ENCODE peak calls at places on chromosomes 16 and 17, in nine cellular contexts. A, C, Z, D, T, W, F, X and B are unnamed samples.

GRCh38 chr16:48542020-48542473 is 67.9 kb downstream of the N4BP1 start:
- DNase-seq in A (peak; percentile 87), C (peak; percentile 72), Z (no peak), D (no peak), T (peak; percentile 75), W (peak; percentile 64), F (peak; percentile 30), X (no peak), B (no peak)

GRCh38 chr16:4801051-4801961 is 1.1 kb downstream of the ROGDI start:
- DNase-seq in A (no peak), C (no peak), Z (no peak), D (no peak), T (no peak), W (no peak), F (peak; percentile 26), X (no peak), B (no peak)

GRCh38 chr16:67482260-67482924 is 955 bp downstream of the AGRP start:
- DNase-seq in A (no peak), C (no peak), Z (no peak), D (no peak), T (no peak), W (no peak), F (no peak), X (no peak), B (no peak)

GRCh38 chr17:39740357-39741111 is 2.8 kb downstream of the GRB7 start:
- DNase-seq in A (no peak), C (no peak), Z (no peak), D (peak; percentile 96), T (peak; percentile 11), W (no peak), F (no peak), X (no peak), B (no peak)

GRCh38 chr16:57029161-57030160 is 40.1 kb downstream of the NLRC5 start:
- DNase-seq in A (no peak), C (no peak), Z (no peak), D (no peak), T (no peak), W (peak; percentile 41), F (no peak), X (no peak), B (no peak)

GRCh38 chr17:77445908-77446535 is 305.3 kb downstream of the SEC14L1 start:
- DNase-seq in A (no peak), C (no peak), Z (peak; percentile 77), D (no peak), T (no peak), W (peak; percentile 57), F (no peak), X (peak; percentile 64), B (no peak)

GRCh38 chr16:86554917-86555762 is at the start of gene MTHFSD:
- DNase-seq in A (peak; percentile 92), C (peak; percentile 96), Z (peak; percentile 94), D (peak; percentile 92), T (peak; percentile 92), W (peak; percentile 92), F (peak; percentile 93), X (peak; percentile 95), B (peak; percentile 97)

GRCh38 chr17:72476575-72476986 is 355.8 kb downstream of the SOX9 start:
- DNase-seq in A (no peak), C (no peak), Z (peak; percentile 59), D (peak; percentile 93), T (no peak), W (no peak), F (no peak), X (no peak), B (no peak)

GRCh38 chr16:54458923-54459322 is 172.3 kb upstream of the IRX3 start:
- DNase-seq in A (no peak), C (no peak), Z (no peak), D (no peak), T (no peak), W (no peak), F (no peak), X (no peak), B (no peak)

GRCh38 chr16:17389392-17389791 is 81.4 kb downstream of the XYLT1 start:
- DNase-seq in A (no peak), C (peak; percentile 90), Z (no peak), D (no peak), T (no peak), W (no peak), F (no peak), X (no peak), B (no peak)

GRCh38 chr16:35753559-35754390 is 2294.4 kb downstream of the TP53TG3F start:
- DNase-seq in A (peak; percentile 32), C (no peak), Z (no peak), D (no peak), T (no peak), W (no peak), F (no peak), X (no peak), B (no peak)
- H3K9me3 ChIP-seq in A (no peaks in the 10 kb centered on the region), C (no peaks in the 10 kb centered on the region), Z (no peaks in the 10 kb centered on the region), D (peaks cover 76% of the 10 kb centered on the region), T (no peaks in the 10 kb centered on the region), W (no peaks in the 10 kb centered on the region), F (no peaks in the 10 kb centered on the region), X (no peaks in the 10 kb centered on the region), B (no peaks in the 10 kb centered on the region)

GRCh38 chr17:63278731-63279442 is 167.2 kb downstream of the CYB561 start:
- DNase-seq in A (no peak), C (no peak), Z (no peak), D (no peak), T (no peak), W (no peak), F (no peak), X (no peak), B (no peak)
- H3K9me3 ChIP-seq in A (peaks cover 11% of the 10 kb centered on the region), C (peaks cover 7% of the 10 kb centered on the region), Z (no peaks in the 10 kb centered on the region), D (no peaks in the 10 kb centered on the region), T (no peaks in the 10 kb centered on the region), W (peaks cover 7% of the 10 kb centered on the region), F (no peaks in the 10 kb centered on the region), X (no peaks in the 10 kb centered on the region), B (no peaks in the 10 kb centered on the region)

DNA sequence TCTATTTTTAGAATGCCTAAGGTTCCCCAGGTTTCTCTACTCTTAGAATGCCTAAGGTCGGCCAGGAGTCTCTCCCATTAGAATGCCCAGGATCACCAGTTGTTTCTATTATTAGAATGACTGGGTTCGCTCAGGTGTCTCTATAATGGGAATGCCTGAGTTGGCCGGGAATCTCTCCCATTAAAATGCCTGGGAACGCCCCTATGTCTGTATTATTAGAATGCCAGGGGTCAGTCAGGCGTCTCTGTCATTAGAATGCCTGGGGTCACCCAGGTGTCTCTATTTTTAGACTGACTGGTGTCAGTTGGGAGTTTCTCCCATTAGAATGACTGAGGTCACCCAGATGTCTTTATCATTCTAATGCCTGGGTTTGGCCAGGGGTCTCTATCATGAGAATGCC is 2252.5 kb downstream of the TP53TG3F start:
- DNase-seq in A (no peak), C (no peak), Z (no peak), D (no peak), T (no peak), W (no peak), F (no peak), X (no peak), B (no peak)
- H3K9me3 ChIP-seq in A (peaks cover 6% of the 10 kb centered on the region), C (peaks cover 6% of the 10 kb centered on the region), Z (no peaks in the 10 kb centered on the region), D (peaks cover 62% of the 10 kb centered on the region), T (no peaks in the 10 kb centered on the region), W (peaks cover 18% of the 10 kb centered on the region), F (no peaks in the 10 kb centered on the region), X (peaks cover 3% of the 10 kb centered on the region), B (no peaks in the 10 kb centered on the region)

GRCh38 chr17:83189673-83190385 is 110.4 kb downstream of the METRNL start:
- DNase-seq in A (peak; percentile 58), C (peak; percentile 64), Z (peak; percentile 78), D (no peak), T (peak; percentile 95), W (peak; percentile 52), F (no peak), X (no peak), B (no peak)
- H3K9me3 ChIP-seq in A (peaks cover 9% of the 10 kb centered on the region), C (peaks cover 13% of the 10 kb centered on the region), Z (no peaks in the 10 kb centered on the region), D (no peaks in the 10 kb centered on the region), T (no peaks in the 10 kb centered on the region), W (peaks cover 14% of the 10 kb centered on the region), F (no peaks in the 10 kb centered on the region), X (no peaks in the 10 kb centered on the region), B (no peaks in the 10 kb centered on the region)

GRCh38 chr16:3321802-3322201 is 16.5 kb downstream of the ZNF75A start:
- DNase-seq in A (no peak), C (no peak), Z (no peak), D (no peak), T (no peak), W (no peak), F (no peak), X (no peak), B (no peak)

GRCh38 chr16:3311496-3311895 is 6.2 kb downstream of the ZNF75A start:
- DNase-seq in A (no peak), C (no peak), Z (no peak), D (no peak), T (no peak), W (no peak), F (no peak), X (no peak), B (no peak)

DNA sequence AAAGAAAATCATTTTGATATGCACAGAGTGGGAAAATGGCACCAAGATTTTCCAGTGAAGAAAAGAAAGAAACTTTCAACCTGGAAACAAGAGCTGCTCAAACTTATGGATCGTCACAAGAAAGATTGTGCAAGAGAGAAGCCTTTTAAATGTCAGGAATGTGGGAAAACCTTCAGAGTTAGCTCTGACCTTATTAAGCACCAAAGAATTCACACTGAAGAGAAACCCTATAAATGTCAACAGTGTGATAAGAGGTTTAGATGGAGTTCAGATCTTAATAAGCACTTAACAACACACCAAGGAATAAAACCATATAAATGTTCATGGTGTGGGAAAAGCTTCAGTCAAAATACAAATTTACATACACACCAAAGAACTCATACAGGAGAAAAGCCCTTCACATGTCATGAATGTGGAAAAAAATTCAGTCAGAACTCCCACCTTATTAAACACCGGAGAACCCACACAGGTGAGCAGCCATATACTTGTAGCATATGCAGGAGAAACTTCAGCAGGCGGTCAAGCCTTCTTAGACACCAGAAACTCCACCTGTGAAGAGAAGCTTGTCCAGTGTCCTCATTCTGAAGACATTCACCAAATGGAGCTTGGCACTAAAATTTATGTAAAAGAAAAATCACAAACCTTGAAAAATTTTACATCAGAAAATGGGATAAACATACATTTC is 12.2 kb downstream of the ZNF75A start:
- DNase-seq in A (no peak), C (peak; percentile 11), Z (no peak), D (no peak), T (peak; percentile 51), W (peak; percentile 18), F (no peak), X (no peak), B (no peak)
- H3K9me3 ChIP-seq in A (peaks cover 100% of the 10 kb centered on the region), C (peaks cover 99% of the 10 kb centered on the region), Z (peaks cover 74% of the 10 kb centered on the region), D (peaks cover 88% of the 10 kb centered on the region), T (peaks cover 7% of the 10 kb centered on the region), W (peaks cover 99% of the 10 kb centered on the region), F (peaks cover 11% of the 10 kb centered on the region), X (peaks cover 70% of the 10 kb centered on the region), B (peaks cover 54% of the 10 kb centered on the region)

GRCh38 chr17:21677911-21678310 is 14.4 kb upstream of the KCNJ18 start:
- DNase-seq in A (no peak), C (no peak), Z (no peak), D (no peak), T (no peak), W (no peak), F (no peak), X (no peak), B (no peak)
- H3K9me3 ChIP-seq in A (no peaks in the 10 kb centered on the region), C (no peaks in the 10 kb centered on the region), Z (no peaks in the 10 kb centered on the region), D (peaks cover 71% of the 10 kb centered on the region), T (no peaks in the 10 kb centered on the region), W (no peaks in the 10 kb centered on the region), F (no peaks in the 10 kb centered on the region), X (no peaks in the 10 kb centered on the region), B (no peaks in the 10 kb centered on the region)

GRCh38 chr16:35201151-35201550 is 1741.7 kb downstream of the TP53TG3F start:
- DNase-seq in A (no peak), C (no peak), Z (no peak), D (no peak), T (no peak), W (no peak), F (no peak), X (no peak), B (no peak)
- H3K9me3 ChIP-seq in A (no peaks in the 10 kb centered on the region), C (peaks cover 4% of the 10 kb centered on the region), Z (no peaks in the 10 kb centered on the region), D (peaks cover 89% of the 10 kb centered on the region), T (no peaks in the 10 kb centered on the region), W (no peaks in the 10 kb centered on the region), F (no peaks in the 10 kb centered on the region), X (no peaks in the 10 kb centered on the region), B (peaks cover 3% of the 10 kb centered on the region)